ENCODE peak calls at places on chromosomes 13 and 19, in four cellular contexts. H is psoas muscle, X is esophagus muscularis mucosa, M is mucosa of descending colon. V is an unnamed sample.

GRCh38 chr19:40284501-40285352 is at the start of gene AKT2:
- DNase-seq in X (no peak), H (no peak), M (no peak), V (no peak)

GRCh38 chr19:17202249-17202648 is 12.9 kb upstream of the USE1 start:
- DNase-seq in X (no peak), H (no peak), M (no peak), V (no peak)

GRCh38 chr13:83125791-83126190 is 756.5 kb downstream of the SLITRK1 start:
- DNase-seq in H (no peak), M (no peak), X (no peak), V (no peak)

GRCh38 chr19:40326201-40326600 is 22.0 kb downstream of the C19orf47 start:
- DNase-seq in X (no peak), M (no peak), H (no peak), V (no peak)

GRCh38 chr13:38090913-38091312 is 221.3 kb upstream of the TRPC4 start:
- DNase-seq in X (no peak), M (no peak), H (no peak), V (no peak)

GRCh38 chr13:108463365-108463764 is 166.0 kb upstream of the MYO16 start:
- DNase-seq in H (no peak), X (no peak), M (no peak), V (no peak)

GRCh38 chr13:36421447-36421846 is 10.8 kb upstream of the CCNA1 start:
- DNase-seq in H (no peak), M (no peak), X (no peak), V (no peak)

GRCh38 chr19:12723643-12724426 is at the start of gene TNPO2:
- DNase-seq in X (no peak), H (peak; percentile 69), M (peak; percentile 75), V (no peak)

GRCh38 chr19:35100588-35101533 is 14.8 kb upstream of the FXYD3 start:
- DNase-seq in H (no peak), X (no peak), M (no peak), V (no peak)

GRCh38 chr13:48930933-48931332 is 44.8 kb upstream of the FNDC3A start:
- DNase-seq in H (no peak), M (no peak), X (no peak), V (no peak)

GRCh38 chr19:40771101-40771539 is 4.2 kb upstream of the MIA start:
- DNase-seq in H (no peak), X (no peak), M (no peak), V (no peak)

GRCh38 chr13:85525411-85525810 is 273.8 kb downstream of the SLITRK6 start:
- DNase-seq in H (no peak), M (no peak), X (no peak), V (no peak)

GRCh38 chr19:5621311-5621944 is 1.1 kb downstream of the SAFB2 start:
- DNase-seq in M (no peak), H (peak; percentile 64), X (no peak), V (no peak)

GRCh38 chr19:55147408-55148251 is 1.4 kb downstream of the TNNT1 start:
- DNase-seq in X (no peak), H (peak; percentile 85), M (no peak), V (no peak)
- H3K4me3 ChIP-seq in X (no peak overlapping the region), H (peak overlapping the region; percentile 64), M (no peak overlapping the region), V (no peak overlapping the region)

DNA sequence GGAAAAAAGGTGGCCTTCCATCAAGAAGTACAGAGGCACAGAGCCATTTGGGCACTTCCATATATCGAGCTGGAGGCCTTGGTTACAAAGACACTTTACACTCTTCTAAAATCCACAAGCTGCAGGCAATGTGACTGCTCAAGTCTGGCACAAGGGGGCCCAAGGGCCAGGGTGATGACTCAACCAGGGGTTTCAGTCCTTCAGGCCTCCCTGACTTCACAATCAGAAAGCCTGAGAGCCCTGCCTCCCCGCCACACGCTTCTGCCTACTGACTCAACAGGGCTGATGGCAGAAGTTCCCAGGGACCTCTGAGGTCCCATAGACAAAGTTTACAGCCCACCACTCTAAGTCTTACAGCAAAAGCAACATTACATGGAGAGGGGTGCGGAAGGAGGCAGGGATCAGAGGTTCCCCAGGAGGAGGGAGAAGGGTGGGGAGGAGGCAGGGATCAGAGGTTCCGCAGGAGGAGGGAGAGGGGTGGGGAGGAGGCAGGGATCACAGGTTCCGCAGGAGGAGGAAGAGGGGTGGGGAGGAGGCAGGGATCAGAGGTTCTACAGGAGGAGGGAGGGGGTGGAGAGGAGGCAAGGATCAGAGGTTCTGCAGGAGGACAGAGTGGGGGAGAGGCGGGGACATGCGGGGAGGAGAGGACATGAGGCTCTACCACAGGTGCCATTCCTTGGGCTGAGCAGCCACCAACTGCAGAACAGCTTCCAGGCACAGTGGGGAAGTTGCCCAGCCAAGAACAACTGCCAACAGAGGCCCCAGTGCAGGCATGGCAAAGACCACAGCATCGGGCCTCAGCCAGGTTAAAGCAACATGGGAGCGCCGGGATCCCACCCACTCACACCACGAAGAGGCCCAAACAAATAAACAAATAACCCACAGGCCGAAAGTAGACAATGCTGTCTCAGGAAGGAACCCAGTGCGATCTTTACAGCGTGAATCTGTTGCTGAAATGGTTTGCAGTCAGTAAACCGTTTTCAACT is 52.0 kb downstream of the SLC7A1 start:
- DNase-seq in M (no peak), X (no peak), H (no peak), V (no peak)
- TF ChIP-seq CTCF in M (no peak), X (no peak), H (no peak), V (no peak)

GRCh38 chr19:41994521-41994971 is 516 bp upstream of the ATP1A3 start:
- DNase-seq in M (no peak), H (no peak), X (no peak), V (no peak)

GRCh38 chr19:41991025-41991424 is 3.0 kb downstream of the ATP1A3 start:
- DNase-seq in X (no peak), M (no peak), H (no peak), V (no peak)

GRCh38 chr19:41994994-41995958 is 1.2 kb upstream of the ATP1A3 start:
- DNase-seq in H (no peak), M (no peak), X (no peak), V (no peak)

GRCh38 chr19:41995959-41996797 is 2.1 kb upstream of the ATP1A3 start:
- DNase-seq in M (no peak), X (no peak), H (no peak), V (no peak)

GRCh38 chr19:41993612-41994483 is at the start of gene ATP1A3:
- DNase-seq in H (no peak), X (no peak), M (peak; percentile 68), V (no peak)
- H3K4me3 ChIP-seq in H (peak within 1 kb of the TSS; percentile 63), X (peak within 1 kb of the TSS; percentile 47), M (no peak within 1 kb of the TSS), V (peak within 1 kb of the TSS; percentile 27)

GRCh38 chr19:18932216-18932841 is 8.7 kb downstream of the HOMER3 start:
- DNase-seq in M (peak; percentile 92), H (peak; percentile 91), X (no peak), V (no peak)
- TF ChIP-seq CTCF in M (no peak), H (no peak), X (no peak), V (no peak)

GRCh38 chr19:45972081-45972943 is 1.4 kb downstream of the NOVA2 start:
- DNase-seq in H (no peak), M (no peak), X (no peak), V (no peak)
- H3K4me3 ChIP-seq in H (peak overlapping the region; percentile 52), M (no peak overlapping the region), X (peak overlapping the region; percentile 48), V (no peak overlapping the region)

GRCh38 chr19:4374451-4375163 is 25.7 kb downstream of the SH3GL1 start:
- DNase-seq in H (peak; percentile 95), X (peak; percentile 93), M (peak; percentile 65), V (no peak)
- TF ChIP-seq CTCF in H (no peak), X (no peak), M (no peak), V (peak; percentile 16)

GRCh38 chr13:113631341-113632095 is 26.5 kb downstream of the ATP4B start:
- DNase-seq in H (peak; percentile 31), X (no peak), M (peak; percentile 14), V (no peak)
- H3K4me3 ChIP-seq in H (no peak overlapping the region), X (no peak overlapping the region), M (no peak overlapping the region), V (no peak overlapping the region)

DNA sequence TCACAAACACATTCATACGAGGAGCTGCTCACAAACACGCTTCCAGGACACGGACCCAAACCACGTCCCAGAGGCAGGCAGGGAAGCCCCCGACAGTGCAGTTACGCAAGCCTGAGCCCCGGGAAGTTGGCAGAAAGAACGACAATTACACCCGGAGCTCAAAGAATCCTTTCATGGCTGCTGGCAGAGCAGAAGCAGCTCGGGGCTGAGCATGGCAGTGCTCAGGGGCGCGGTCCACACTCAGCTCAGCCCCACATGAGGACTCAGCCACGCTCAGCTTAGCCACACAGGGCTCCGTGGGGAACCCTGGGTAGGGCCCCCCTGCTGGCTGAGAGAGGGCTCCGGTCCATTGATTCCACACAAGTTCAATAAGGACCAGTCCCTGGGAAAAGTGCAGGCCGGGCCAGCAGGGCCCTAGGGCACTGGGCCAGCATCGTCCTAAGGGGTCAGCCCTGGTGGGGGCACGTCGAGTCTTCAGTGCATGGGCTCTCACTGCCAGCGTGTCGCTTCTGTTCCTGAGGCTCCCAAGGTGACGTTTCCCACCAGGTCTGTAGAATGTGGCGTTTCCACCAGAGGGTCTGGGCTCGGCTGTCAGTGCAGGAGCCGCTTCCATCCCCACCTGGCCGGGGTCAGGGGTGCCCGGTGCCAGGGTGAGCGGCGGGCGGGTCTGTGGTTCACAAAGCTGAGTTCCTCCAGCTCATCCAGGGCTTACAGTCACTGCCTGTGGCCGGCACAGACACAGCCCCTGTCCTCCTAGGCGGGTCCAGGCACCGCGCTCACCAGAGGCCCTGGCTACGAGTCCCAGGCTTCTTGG is 23.1 kb downstream of the GAS6 start:
- DNase-seq in X (no peak), H (peak; percentile 47), M (no peak), V (no peak)
- TF ChIP-seq CTCF in X (no peak), H (no peak), M (no peak), V (no peak)

DNA sequence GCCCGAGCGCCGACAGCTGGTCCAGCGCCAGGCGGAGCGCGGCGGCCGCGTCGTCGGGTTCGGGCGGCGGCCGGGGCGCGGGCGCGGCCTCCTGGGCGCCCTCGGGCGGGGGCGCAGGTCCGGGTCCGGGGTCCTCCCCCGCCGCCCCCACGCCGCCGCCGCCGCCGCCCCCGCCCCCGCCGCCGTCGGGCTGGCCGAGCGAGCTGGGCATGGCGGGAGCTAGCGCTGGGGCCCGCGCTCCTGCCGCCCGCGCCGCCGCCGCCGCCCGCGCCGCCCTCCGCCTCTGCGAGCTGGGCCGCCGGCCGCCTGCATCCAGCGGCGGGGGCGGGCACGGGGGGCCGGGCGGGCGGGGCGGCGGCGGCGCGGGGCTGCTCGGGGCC is 287 bp downstream of the MEX3D start:
- DNase-seq in X (no peak), H (no peak), M (peak; percentile 42), V (no peak)
- H3K4me3 ChIP-seq in X (peak overlapping the region; percentile 76), H (no peak overlapping the region), M (peak overlapping the region; percentile 44), V (no peak overlapping the region)

GRCh38 chr13:52127378-52127777 is 1.5 kb downstream of the NEK5 start:
- DNase-seq in M (no peak), H (no peak), X (no peak), V (no peak)

GRCh38 chr13:52125547-52125946 is 3.3 kb downstream of the NEK5 start:
- DNase-seq in M (no peak), H (no peak), X (no peak), V (no peak)

GRCh38 chr13:52128714-52129700 is at the start of gene NEK5:
- DNase-seq in H (peak; percentile 75), M (peak; percentile 86), X (no peak), V (no peak)

GRCh38 chr13:52130641-52131040 is 1.8 kb upstream of the NEK5 start:
- DNase-seq in X (no peak), H (no peak), M (no peak), V (no peak)

GRCh38 chr13:52127783-52128702 is 830 bp downstream of the NEK5 start:
- DNase-seq in M (peak; percentile 49), X (no peak), H (no peak), V (no peak)
- TF ChIP-seq CTCF in M (peak; percentile 82), X (peak; percentile 79), H (peak; percentile 82), V (peak; percentile 71)